ENCODE peak calls at places on chromosomes 1 and 21, in four cellular contexts. S is sigmoid colon, T is H1, A is breast epithelium. L is an unnamed sample.

GRCh38 chr1:156747737-156748669 is 3.5 kb downstream of the HDGF start:
- DNase-seq in S (no peak), T (no peak), A (no peak), L (no peak)

GRCh38 chr1:177703888-177704446 is 265.9 kb downstream of the SEC16B start:
- DNase-seq in S (no peak), T (no peak), A (no peak), L (no peak)

GRCh38 chr1:8560611-8561544 is 243.0 kb downstream of the SLC45A1 start:
- DNase-seq in S (no peak), T (no peak), A (no peak), L (no peak)

GRCh38 chr1:58881471-58881994 is 97.7 kb upstream of the JUN start:
- DNase-seq in S (peak; percentile 80), T (no peak), A (no peak), L (peak; percentile 69)

GRCh38 chr1:9279172-9279840 is 13.4 kb upstream of the SPSB1 start:
- DNase-seq in S (no peak), T (no peak), A (no peak), L (no peak)

GRCh38 chr21:38848187-38848609 is 42.5 kb downstream of the ETS2 start:
- DNase-seq in S (peak; percentile 90), T (no peak), A (no peak), L (no peak)

GRCh38 chr1:172778461-172779455 is 119.9 kb downstream of the FASLG start:
- DNase-seq in S (no peak), T (no peak), A (no peak), L (no peak)

GRCh38 chr1:27650527-27651175 is 15.7 kb upstream of the FGR start:
- DNase-seq in S (no peak), T (no peak), A (no peak), L (no peak)

GRCh38 chr1:205792481-205792881 is 17.2 kb upstream of the RAB29 start:
- DNase-seq in S (no peak), T (no peak), A (no peak), L (no peak)

GRCh38 chr1:19517017-19517416 is 31.7 kb upstream of the CAPZB start:
- DNase-seq in S (no peak), T (no peak), A (no peak), L (no peak)

GRCh38 chr1:8133657-8134430 is 107.7 kb upstream of the ERRFI1 start:
- DNase-seq in S (peak; percentile 95), T (no peak), A (peak; percentile 76), L (peak; percentile 41)

GRCh38 chr1:203148127-203148526 is 20.6 kb downstream of the ADORA1 start:
- DNase-seq in S (no peak), T (no peak), A (no peak), L (peak; percentile 45)

GRCh38 chr21:39533545-39534226 is 79.1 kb upstream of the B3GALT5 start:
- DNase-seq in S (no peak), T (no peak), A (no peak), L (no peak)

GRCh38 chr1:67618285-67619018 is 66.5 kb upstream of the GADD45A start:
- DNase-seq in S (peak; percentile 76), T (no peak), A (peak; percentile 59), L (peak; percentile 64)

GRCh38 chr1:62906428-62906886 is 122.5 kb downstream of the ATG4C start:
- DNase-seq in S (no peak), T (no peak), A (no peak), L (no peak)
- TF ChIP-seq CTCF in S (no peak), T (peak; percentile 54), A (no peak), L (no peak)

GRCh38 chr1:16141573-16142336 is 14.1 kb downstream of the EPHA2 start:
- DNase-seq in S (no peak), T (no peak), A (peak; percentile 64), L (no peak)

GRCh38 chr1:16140068-16140596 is 15.7 kb downstream of the EPHA2 start:
- DNase-seq in S (no peak), T (no peak), A (no peak), L (no peak)

GRCh38 chr1:16139473-16139962 is 16.4 kb downstream of the EPHA2 start:
- DNase-seq in S (no peak), T (no peak), A (no peak), L (no peak)

GRCh38 chr1:16137890-16138467 is 17.9 kb downstream of the EPHA2 start:
- DNase-seq in S (no peak), T (no peak), A (no peak), L (no peak)

DNA sequence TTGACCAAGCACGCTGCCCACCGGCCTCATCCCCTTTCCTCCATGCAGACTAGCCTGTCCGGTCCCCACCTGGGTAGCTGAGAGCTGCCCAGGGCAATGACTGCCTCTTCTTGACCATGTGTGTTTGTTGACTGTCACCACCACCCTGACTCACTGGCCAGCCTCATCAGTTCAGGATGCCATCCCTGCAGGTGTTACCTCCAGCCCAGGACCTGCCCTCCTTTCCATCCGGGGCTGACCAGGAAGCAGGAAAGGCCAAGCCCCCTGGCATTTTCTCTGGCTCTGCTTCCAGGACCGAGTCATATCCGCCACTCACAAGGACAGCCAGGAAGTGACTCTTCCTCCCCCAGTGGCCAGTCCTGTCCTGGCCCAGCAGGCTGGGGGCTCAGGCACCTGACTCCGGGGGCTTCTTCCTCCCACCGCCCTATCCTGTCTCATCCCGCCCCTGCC is 17.1 kb downstream of the EPHA2 start:
- DNase-seq in S (no peak), T (no peak), A (no peak), L (no peak)
- TF ChIP-seq POLR2AphosphoS5 in S (no peak), T (no peak), A (peak; percentile 36), L (peak; percentile 22)

GRCh38 chr1:246528933-246529731 is 22.1 kb upstream of the SMYD3 start:
- DNase-seq in S (no peak), T (no peak), A (no peak), L (no peak)

GRCh38 chr1:246534114-246534513 is 27.0 kb upstream of the SMYD3 start:
- DNase-seq in S (no peak), T (no peak), A (no peak), L (no peak)

GRCh38 chr1:246530482-246530881 is 23.4 kb upstream of the SMYD3 start:
- DNase-seq in S (no peak), T (no peak), A (no peak), L (no peak)

GRCh38 chr1:246533371-246533905 is 26.4 kb upstream of the SMYD3 start:
- DNase-seq in S (no peak), T (no peak), A (no peak), L (no peak)

DNA sequence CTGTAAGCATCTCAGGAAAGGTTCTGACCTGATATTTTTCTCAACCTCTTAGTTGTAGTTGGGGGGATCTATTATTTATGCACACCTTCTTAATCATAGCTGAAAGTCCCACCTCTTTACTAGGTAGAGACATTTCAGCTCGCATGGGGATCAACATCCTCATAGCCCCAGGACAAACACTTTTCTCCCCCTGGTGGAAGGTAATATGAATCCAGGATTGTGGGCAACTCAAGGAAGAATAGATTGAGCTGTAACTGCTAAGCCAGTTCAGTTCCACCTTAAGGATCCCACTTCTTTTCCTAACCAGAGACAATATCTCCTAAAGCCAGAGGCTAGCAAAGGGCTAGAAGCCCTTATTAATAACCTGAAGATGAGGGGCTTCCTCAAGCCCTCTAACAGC is 25.4 kb upstream of the SMYD3 start:
- DNase-seq in S (no peak), T (no peak), A (no peak), L (no peak)
- TF ChIP-seq CTCF in S (no peak), T (no peak), A (no peak), L (no peak)

GRCh38 chr1:245604979-245605378 is 450.2 kb downstream of the KIF26B start:
- DNase-seq in S (no peak), T (no peak), A (no peak), L (no peak)

GRCh38 chr1:245603311-245603865 is 448.6 kb downstream of the KIF26B start:
- DNase-seq in S (no peak), T (no peak), A (no peak), L (no peak)

GRCh38 chr1:245606157-245606725 is 451.5 kb downstream of the KIF26B start:
- DNase-seq in S (no peak), T (no peak), A (no peak), L (no peak)

GRCh38 chr1:245609354-245609753 is 454.6 kb downstream of the KIF26B start:
- DNase-seq in S (no peak), T (no peak), A (no peak), L (no peak)

DNA sequence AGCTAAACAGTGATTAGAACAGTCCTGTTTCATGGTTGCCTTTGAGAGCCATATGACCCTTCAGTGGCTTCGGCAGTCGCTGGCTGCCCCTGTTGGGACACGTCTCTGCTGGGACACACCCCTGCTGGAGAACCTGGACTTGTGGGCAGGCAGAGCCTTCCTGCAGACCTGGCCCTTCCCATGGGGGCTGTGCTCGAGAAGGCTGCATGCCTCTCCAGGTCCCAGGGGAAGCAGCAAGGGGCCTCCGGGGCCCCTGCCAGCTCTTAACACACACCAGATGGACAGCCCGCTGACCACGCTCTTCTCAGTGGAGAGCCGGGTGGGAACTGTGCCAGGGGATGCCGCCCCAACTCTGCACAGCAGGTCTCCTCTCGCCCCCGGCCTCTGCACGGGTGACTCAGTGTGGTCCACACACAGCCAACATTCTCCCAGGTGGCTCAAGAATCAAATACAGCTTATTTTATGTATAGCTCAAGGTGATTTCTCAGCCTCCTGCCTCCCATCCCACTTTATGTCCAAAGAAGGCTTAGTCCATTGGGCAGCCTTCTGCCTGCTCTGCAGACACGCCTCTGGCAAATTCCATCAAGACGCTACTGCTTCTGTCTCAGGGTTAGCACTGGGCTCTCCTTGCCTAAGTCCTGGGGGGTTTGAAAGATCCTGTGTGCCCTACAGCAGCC is 450.8 kb downstream of the KIF26B start:
- DNase-seq in S (no peak), T (no peak), A (no peak), L (no peak)
- TF ChIP-seq POLR2AphosphoS5 in S (no peak), T (no peak), A (no peak), L (no peak)

GRCh38 chr21:45982758-45983731 is 1.5 kb downstream of the COL6A1 start:
- DNase-seq in S (peak; percentile 76), T (no peak), A (no peak), L (no peak)
- TF ChIP-seq CTCF in S (no peak), T (no peak), A (no peak), L (no peak)

L was measured in stomach.